ENCODE peak calls at places on chromosome 16, in four cellular contexts. Q, Y, J and D are unnamed samples.

GRCh38 chr16:69660166-69660565 is 66.2 kb downstream of the NQO1 start:
- DNase-seq in Y (no peak), Q (no peak), J (no peak), D (no peak)

GRCh38 chr16:59432934-59433333 is 698.8 kb upstream of the GOT2 start:
- DNase-seq in Q (no peak), Y (no peak), J (no peak), D (no peak)

GRCh38 chr16:1691276-1691675 is 13.2 kb downstream of the JPT2 start:
- DNase-seq in Y (peak), J (peak), Q (no peak), D (no peak)

GRCh38 chr16:58418601-58419000 is 26.3 kb downstream of the GINS3 start:
- DNase-seq in Q (no peak), Y (peak), J (no peak), D (no peak)

GRCh38 chr16:31079342-31079944 is 5.2 kb downstream of the ZNF646 start:
- DNase-seq in Y (no peak), J (no peak), Q (no peak), D (no peak)

GRCh38 chr16:10181196-10182162 is 749 bp downstream of the GRIN2A start:
- DNase-seq in Q (peak), J (peak), Y (peak), D (peak)

GRCh38 chr16:9007177-9007794 is 43.6 kb upstream of the USP7 start:
- DNase-seq in Y (peak), J (no peak), Q (no peak), D (no peak)

GRCh38 chr16:2686912-2687507 is 4.7 kb downstream of the KCTD5 start:
- DNase-seq in Q (no peak), Y (no peak), J (no peak), D (no peak)

GRCh38 chr16:56013962-56014552 is 138.9 kb upstream of the CES5A start:
- DNase-seq in Q (peak), Y (peak), J (peak), D (peak)

GRCh38 chr16:11556214-11556819 is 30.4 kb downstream of the LITAF start:
- DNase-seq in Y (no peak), Q (no peak), J (no peak), D (no peak)

GRCh38 chr16:72112452-72112792 is 18.8 kb downstream of the DHX38 start:
- DNase-seq in J (no peak), Y (no peak), Q (no peak), D (no peak)

GRCh38 chr16:72905581-72905980 is 142.3 kb downstream of the ZFHX3 start:
- DNase-seq in Q (no peak), Y (peak), J (peak), D (no peak)

GRCh38 chr16:28126684-28127620 is 63.4 kb upstream of the GSG1L start:
- DNase-seq in Y (no peak), Q (no peak), J (no peak), D (no peak)

GRCh38 chr16:8623634-8624033 is 2.1 kb downstream of the METTL22 start:
- DNase-seq in J (no peak), Q (no peak), Y (peak), D (no peak)

GRCh38 chr16:56102159-56102798 is 89.0 kb upstream of the GNAO1 start:
- DNase-seq in J (no peak), Q (no peak), Y (no peak), D (no peak)

GRCh38 chr16:75485230-75486013 is 9.8 kb downstream of the CHST6 start:
- DNase-seq in Q (no peak), J (no peak), Y (no peak), D (no peak)

GRCh38 chr16:66240088-66240487 is 126.4 kb upstream of the CDH5 start:
- DNase-seq in J (no peak), Y (no peak), Q (no peak), D (no peak)

GRCh38 chr16:14018848-14019247 is 52.3 kb upstream of the MRTFB start:
- DNase-seq in J (no peak), Y (no peak), Q (no peak), D (no peak)

GRCh38 chr16:4320571-4321137 is 4.8 kb downstream of the GLIS2 start:
- DNase-seq in Y (no peak), J (no peak), Q (no peak), D (no peak)
- H4K8ac ChIP-seq in Y (no peak), J (peak), Q (no peak), D (no peak)

GRCh38 chr16:578870-579405 is 9.2 kb downstream of the PIGQ start:
- DNase-seq in Q (peak), J (peak), Y (peak), D (peak)

GRCh38 chr16:576197-576822 is 6.5 kb downstream of the PIGQ start:
- DNase-seq in J (no peak), Y (no peak), Q (no peak), D (no peak)

GRCh38 chr16:578232-578869 is 8.6 kb downstream of the PIGQ start:
- DNase-seq in Q (no peak), Y (no peak), J (no peak), D (no peak)

GRCh38 chr16:576823-577201 is 7.0 kb downstream of the PIGQ start:
- DNase-seq in J (no peak), Y (no peak), Q (no peak), D (peak)

GRCh38 chr16:577796-578195 is 8.0 kb downstream of the PIGQ start:
- DNase-seq in Q (no peak), J (no peak), Y (no peak), D (no peak)
- H4K8ac ChIP-seq in Q (no peak), J (no peak), Y (no peak), D (no peak)

GRCh38 chr16:87506423-87507350 is 13.9 kb upstream of the ZCCHC14 start:
- DNase-seq in Q (no peak), Y (no peak), J (no peak), D (no peak)

GRCh38 chr16:87505834-87506233 is 13.0 kb upstream of the ZCCHC14 start:
- DNase-seq in J (no peak), Q (no peak), Y (no peak), D (no peak)

GRCh38 chr16:87502308-87502969 is 9.6 kb upstream of the ZCCHC14 start:
- DNase-seq in Q (no peak), Y (no peak), J (no peak), D (no peak)

GRCh38 chr16:87507351-87508069 is 14.7 kb upstream of the ZCCHC14 start:
- DNase-seq in Q (no peak), J (no peak), Y (no peak), D (no peak)
- H4K8ac ChIP-seq in Q (no peak), J (no peak), Y (no peak), D (no peak)

GRCh38 chr16:85159226-85159980 is 47.1 kb upstream of the CIBAR2 start:
- DNase-seq in Q (no peak), Y (no peak), J (no peak), D (no peak)

GRCh38 chr16:85165781-85166180 is 53.5 kb upstream of the CIBAR2 start:
- DNase-seq in J (no peak), Y (no peak), Q (no peak), D (no peak)

GRCh38 chr16:85164838-85165516 is 52.7 kb upstream of the CIBAR2 start:
- DNase-seq in Y (no peak), J (no peak), Q (no peak), D (no peak)

GRCh38 chr16:85163278-85164112 is 51.2 kb upstream of the CIBAR2 start:
- DNase-seq in Q (no peak), Y (peak), J (no peak), D (no peak)

DNA sequence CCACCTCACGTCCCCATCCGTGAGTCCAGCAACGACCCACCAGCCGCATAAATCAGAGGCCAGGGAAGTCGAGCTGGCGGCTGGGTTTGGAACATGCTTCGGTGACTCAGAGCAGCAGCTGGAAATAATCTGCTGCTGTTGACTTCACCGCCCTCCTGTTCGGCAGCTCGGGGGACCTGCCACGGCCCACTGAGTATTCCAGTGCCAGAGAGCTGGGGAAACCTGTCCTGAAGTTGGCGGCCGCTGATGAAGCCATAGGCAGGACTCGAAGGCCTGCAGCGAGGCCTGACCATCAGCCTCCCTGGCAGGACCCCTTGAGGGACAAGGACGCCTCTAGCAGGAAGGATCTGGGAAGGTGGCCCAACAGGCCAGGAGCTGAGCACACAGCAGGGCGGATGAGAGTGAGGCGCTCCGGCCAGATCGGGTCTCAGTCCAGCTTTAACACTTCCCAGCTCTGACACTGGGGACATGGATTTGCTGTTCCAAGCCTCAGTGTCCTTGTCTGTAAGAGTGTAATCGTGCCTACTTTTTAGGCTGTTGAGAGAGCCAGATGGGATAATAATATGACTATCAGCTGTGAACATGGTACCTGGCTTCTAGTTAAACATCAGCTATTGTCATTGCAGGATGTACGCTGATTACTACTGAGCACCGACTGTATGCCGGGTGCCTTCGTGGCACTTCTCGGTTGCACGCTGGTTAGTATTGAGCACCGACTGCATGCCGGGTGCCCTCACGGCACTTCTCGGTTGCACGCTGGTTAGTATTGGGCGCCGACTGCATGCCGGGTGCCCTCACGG is 50.4 kb upstream of the CIBAR2 start:
- DNase-seq in Q (no peak), J (peak), Y (peak), D (no peak)
- H4K8ac ChIP-seq in Q (no peak), J (no peak), Y (no peak), D (no peak)

GRCh38 chr16:585351-585750 is 4.5 kb upstream of the RAB40C start:
- DNase-seq in Q (no peak), J (no peak), Y (no peak), D (peak)

GRCh38 chr16:582614-583331 is 7.1 kb upstream of the RAB40C start:
- DNase-seq in Q (no peak), J (no peak), Y (no peak), D (no peak)

GRCh38 chr16:582218-582613 is 7.7 kb upstream of the RAB40C start:
- DNase-seq in Q (no peak), Y (no peak), J (no peak), D (no peak)

GRCh38 chr16:583470-583814 is 6.4 kb upstream of the RAB40C start:
- DNase-seq in Y (no peak), Q (no peak), J (no peak), D (peak)

DNA sequence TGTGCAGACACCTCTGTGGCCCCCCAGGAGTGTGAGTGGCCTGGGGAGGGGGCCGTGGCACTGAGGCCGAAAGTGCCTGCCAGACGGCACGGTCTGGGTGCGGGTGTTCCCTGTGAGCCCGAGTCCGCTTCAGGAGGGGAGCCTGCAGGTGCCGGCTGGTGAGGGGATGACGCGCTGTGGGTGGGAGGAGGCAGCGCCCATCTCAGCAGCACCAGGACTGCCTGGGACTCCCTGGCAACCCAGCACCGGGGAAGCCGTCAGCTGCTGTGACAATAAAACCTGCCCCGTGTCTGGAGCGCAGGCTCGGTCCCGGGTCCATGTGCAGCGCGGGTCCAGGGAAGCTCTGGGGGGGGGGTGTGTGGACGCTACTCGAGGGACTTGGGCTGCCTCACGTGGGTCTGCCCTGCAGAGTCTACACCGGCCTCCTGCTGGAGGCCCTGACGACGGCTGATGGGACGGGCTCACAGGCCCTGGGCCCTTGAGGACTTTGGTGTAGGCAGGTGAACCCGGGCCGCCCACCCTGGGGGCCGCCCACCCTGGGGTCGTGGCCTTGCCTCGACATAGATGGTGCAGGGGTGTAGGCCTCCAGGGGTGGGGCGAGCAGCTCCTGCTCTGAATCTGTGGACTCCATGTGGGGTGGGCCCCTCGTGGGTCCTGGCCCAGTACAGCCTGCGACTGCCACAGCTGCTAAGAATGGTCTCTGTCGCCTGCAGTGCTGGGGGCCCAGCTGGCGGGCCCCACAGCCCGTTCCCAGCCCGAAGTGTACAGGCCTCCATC is 5.9 kb upstream of the RAB40C start:
- DNase-seq in J (no peak), Q (no peak), Y (no peak), D (no peak)
- H4K8ac ChIP-seq in J (no peak), Q (no peak), Y (no peak), D (no peak)

GRCh38 chr16:67719048-67719777 is at the start of gene GFOD2:
- DNase-seq in J (peak), Y (peak), Q (peak), D (peak)
- H4K8ac ChIP-seq in J (peak), Y (peak), Q (no peak), D (no peak)

DNA sequence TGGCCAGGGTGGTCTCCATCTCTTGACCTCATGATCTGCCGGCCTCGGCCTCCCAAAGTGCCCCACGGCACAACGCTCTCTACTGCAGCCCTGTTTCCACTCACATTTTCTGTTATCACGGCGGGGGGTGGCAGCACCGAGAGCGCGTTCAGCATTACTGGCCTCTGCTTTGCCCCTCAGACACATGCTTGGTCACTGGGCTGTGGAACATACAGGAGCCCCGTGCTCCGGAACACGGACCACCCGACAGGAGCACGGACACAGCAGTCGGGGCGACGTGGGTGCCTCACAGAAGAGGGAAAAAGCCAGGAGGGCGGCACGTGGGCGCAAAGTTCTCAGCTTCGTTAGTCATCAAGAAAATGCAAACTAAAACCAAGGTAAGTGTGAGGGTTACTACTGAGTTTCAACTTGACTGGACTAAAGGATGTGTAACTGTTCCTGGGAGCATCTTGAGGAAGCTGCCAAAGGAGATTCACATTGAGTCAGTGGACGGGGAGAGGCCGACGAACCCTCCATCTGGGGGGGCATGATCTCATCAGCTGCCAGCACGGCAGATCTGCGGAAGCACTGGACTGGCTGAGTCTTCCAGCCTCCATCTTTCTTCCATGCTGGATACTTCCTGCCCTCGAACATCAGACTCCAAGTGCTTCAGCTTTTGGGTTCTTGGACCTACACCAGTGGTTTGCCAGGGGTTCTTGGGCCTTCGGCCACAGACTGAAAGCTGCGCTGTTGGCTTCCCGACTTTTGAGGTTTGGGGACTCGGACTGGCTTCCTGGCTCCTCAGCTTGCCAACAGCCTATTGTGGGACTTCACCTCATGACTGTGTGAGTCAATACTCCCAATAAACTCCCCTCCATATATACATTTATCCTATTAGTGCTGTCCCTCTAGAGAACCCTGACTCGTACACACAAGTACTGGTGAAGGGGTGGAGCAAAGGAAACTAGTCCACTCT is 106.8 kb downstream of the ZNF778 start:
- DNase-seq in Q (no peak), Y (peak), J (no peak), D (no peak)
- H4K8ac ChIP-seq in Q (no peak), Y (peak), J (no peak), D (no peak)

GRCh38 chr16:35308674-35309073 is 1849.3 kb downstream of the TP53TG3F start:
- DNase-seq in Y (no peak), Q (no peak), J (no peak), D (no peak)
- H4K8ac ChIP-seq in Y (no peak), Q (no peak), J (no peak), D (no peak)